ENCODE peak calls at places on chromosomes 11 and 22, in ten cellular contexts. P is glutamatergic neuron; D is CD4-positive, alpha-beta T cell; M is hepatocyte; X is spleen; K is testis; L is CD8-positive, alpha-beta T cell; W is brain microvascular endothelial cell; H is right atrium auricular region; C is psoas muscle. T is an unnamed sample.

GRCh38 chr11:86460461-86461404 is 86.0 kb downstream of the CCDC81 start:
- DNase-seq in D (no peak), C (no peak), W (peak), P (no peak), K (no peak), M (no peak), L (no peak), X (no peak), H (no peak), T (peak)

GRCh38 chr22:23033116-23033905 is 37.0 kb upstream of the GNAZ start:
- DNase-seq in X (no peak), D (no peak), P (no peak), H (no peak), L (no peak), K (no peak), W (no peak), C (no peak), M (no peak), T (no peak)

GRCh38 chr22:42164901-42165300 is 34.3 kb upstream of the CYP2D6 start:
- DNase-seq in H (no peak), D (no peak), P (no peak), W (no peak), X (no peak), M (no peak), L (no peak), C (no peak), K (no peak), T (no peak)

GRCh38 chr22:24066260-24066659 is 55.2 kb downstream of the CABIN1 start:
- DNase-seq in C (no peak), K (no peak), X (no peak), H (no peak), D (no peak), P (no peak), M (no peak), W (no peak), L (no peak), T (no peak)

GRCh38 chr11:123775274-123775673 is 21.0 kb upstream of the OR6X1 start:
- DNase-seq in H (no peak), P (no peak), C (no peak), X (no peak), K (no peak), D (no peak), M (no peak), W (no peak), L (no peak), T (no peak)

GRCh38 chr11:30990625-30991348 is 378.8 kb downstream of the DCDC1 start:
- DNase-seq in H (no peak), L (no peak), P (no peak), W (no peak), D (no peak), C (no peak), M (no peak), K (no peak), X (no peak), T (no peak)

GRCh38 chr11:18578975-18579598 is 9.4 kb downstream of the UEVLD start:
- DNase-seq in L (no peak), M (peak), K (no peak), H (no peak), C (no peak), P (no peak), W (no peak), D (no peak), X (no peak), T (peak)

GRCh38 chr11:93689166-93689734 is 27.8 kb downstream of the CEP295 start:
- DNase-seq in L (no peak), W (no peak), K (no peak), X (no peak), H (no peak), P (no peak), C (no peak), M (no peak), D (no peak), T (no peak)

GRCh38 chr11:100445231-100445735 is 241.8 kb upstream of the ARHGAP42 start:
- DNase-seq in M (no peak), X (no peak), P (no peak), H (no peak), W (peak), K (peak), D (no peak), C (no peak), L (no peak), T (no peak)

GRCh38 chr11:3950996-3951662 is 95.7 kb downstream of the STIM1 start:
- DNase-seq in W (peak), L (no peak), M (peak), D (no peak), X (no peak), P (no peak), K (no peak), C (no peak), H (no peak), T (no peak)

GRCh38 chr11:105202844-105203548 is 63.4 kb upstream of the CARD18 start:
- DNase-seq in M (peak), W (no peak), D (no peak), C (no peak), X (no peak), K (no peak), H (no peak), L (no peak), P (no peak), T (no peak)

GRCh38 chr11:12418019-12418611 is 40.7 kb downstream of the PARVA start:
- DNase-seq in K (no peak), P (no peak), X (no peak), C (no peak), H (no peak), L (no peak), D (no peak), M (no peak), W (peak), T (no peak)

GRCh38 chr11:70860855-70861254 is 391.5 kb downstream of the SHANK2 start:
- DNase-seq in D (no peak), L (no peak), W (no peak), C (no peak), H (no peak), K (no peak), M (no peak), X (no peak), P (no peak), T (no peak)

GRCh38 chr11:65378208-65378927 is 4.1 kb downstream of the SLC25A45 start:
- DNase-seq in K (no peak), P (no peak), H (no peak), C (no peak), M (peak), X (no peak), D (no peak), W (no peak), L (no peak), T (no peak)

GRCh38 chr11:92978226-92979111 is 9.0 kb downstream of the MTNR1B start:
- DNase-seq in M (peak), K (no peak), P (no peak), D (no peak), C (no peak), X (no peak), W (no peak), H (no peak), L (no peak), T (no peak)

GRCh38 chr22:46835288-46835687 is 72.8 kb downstream of the TBC1D22A start:
- DNase-seq in X (no peak), K (no peak), P (no peak), M (no peak), W (no peak), D (no peak), C (no peak), L (no peak), H (no peak), T (no peak)

GRCh38 chr22:46830001-46830715 is 67.7 kb downstream of the TBC1D22A start:
- DNase-seq in P (no peak), L (no peak), K (peak), M (peak), H (peak), X (peak), D (no peak), W (peak), C (peak), T (no peak)

GRCh38 chr22:46830841-46831240 is 68.4 kb downstream of the TBC1D22A start:
- DNase-seq in W (peak), P (no peak), M (no peak), H (no peak), D (no peak), L (no peak), X (no peak), K (no peak), C (no peak), T (no peak)

GRCh38 chr22:46835693-46836092 is 73.2 kb downstream of the TBC1D22A start:
- DNase-seq in D (no peak), C (no peak), P (no peak), X (no peak), H (no peak), L (no peak), K (no peak), M (no peak), W (no peak), T (no peak)

DNA sequence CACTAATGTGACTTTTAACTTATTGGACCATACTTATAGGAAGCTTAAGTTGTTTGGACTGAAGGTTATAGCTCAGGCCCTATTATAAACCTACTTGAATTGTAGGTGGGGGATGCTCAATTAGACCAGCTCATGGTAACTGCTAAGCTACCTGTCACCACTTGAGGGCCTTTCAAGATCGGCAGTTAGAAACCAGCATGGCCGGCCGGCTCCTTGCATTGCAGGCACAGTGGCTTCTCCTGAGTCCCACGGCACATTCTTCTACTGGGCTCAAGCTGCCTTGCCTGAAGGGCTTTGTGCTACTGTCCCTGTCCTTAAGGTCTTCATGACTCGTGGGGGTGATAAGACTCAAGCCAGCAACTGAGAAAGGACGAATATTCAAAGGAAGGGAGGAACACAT is 70.8 kb downstream of the TBC1D22A start:
- DNase-seq in H (no peak), X (no peak), L (no peak), M (peak), W (peak), K (no peak), D (no peak), P (no peak), C (no peak), T (no peak)
- TF ChIP-seq CTCF in H (peak), X (no peak), L (no peak), M (peak), W (peak), K (no peak), D (no peak), P (no peak), C (no peak), T (peak)

GRCh38 chr11:128803440-128803839 is 63.7 kb downstream of the KCNJ1 start:
- DNase-seq in H (no peak), C (no peak), D (no peak), W (no peak), K (no peak), X (no peak), L (no peak), P (no peak), M (no peak), T (no peak)

GRCh38 chr11:128800871-128801417 is 66.2 kb downstream of the KCNJ1 start:
- DNase-seq in L (no peak), D (no peak), H (no peak), W (no peak), P (no peak), X (no peak), C (no peak), K (no peak), M (no peak), T (no peak)

GRCh38 chr11:128806496-128807261 is 60.4 kb downstream of the KCNJ1 start:
- DNase-seq in D (no peak), X (no peak), W (no peak), M (no peak), P (no peak), C (no peak), H (no peak), K (no peak), L (no peak), T (no peak)

GRCh38 chr11:128804481-128804880 is 62.6 kb downstream of the KCNJ1 start:
- DNase-seq in X (no peak), D (no peak), C (no peak), W (peak), L (no peak), P (no peak), K (no peak), M (no peak), H (no peak), T (no peak)

DNA sequence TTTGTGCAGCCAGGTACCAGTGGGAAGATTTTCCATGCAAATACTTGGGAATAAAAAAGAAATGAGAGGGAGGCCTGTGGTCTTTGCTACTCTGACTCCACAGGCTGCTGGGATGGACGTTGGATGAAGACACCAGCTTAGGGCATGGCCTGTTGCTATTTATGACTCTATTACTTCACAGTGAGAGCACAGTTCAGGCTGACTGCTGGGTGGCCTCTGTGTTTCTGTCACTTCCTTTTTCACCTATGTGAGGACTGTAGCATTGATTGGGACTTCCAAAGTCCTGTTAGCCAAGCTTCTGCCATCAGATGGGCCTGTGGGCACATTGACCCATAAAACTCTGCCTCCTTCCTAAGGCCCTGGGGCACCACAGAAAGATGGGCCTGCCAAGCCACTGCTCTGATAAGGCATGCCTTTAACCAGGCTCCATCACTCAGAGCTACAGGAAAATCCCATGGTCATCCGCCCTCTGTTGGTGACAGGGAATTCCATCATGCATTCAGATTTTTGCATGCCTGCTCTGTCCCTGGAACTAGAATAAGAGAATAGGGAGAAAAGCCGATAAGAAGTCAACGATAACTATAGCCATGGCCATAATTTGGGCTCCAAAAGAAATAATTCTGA is 64.6 kb downstream of the KCNJ1 start:
- DNase-seq in L (no peak), C (no peak), X (no peak), K (no peak), P (peak), H (no peak), W (peak), M (peak), D (no peak), T (no peak)
- TF ChIP-seq CTCF in L (no peak), C (peak), X (peak), K (no peak), P (peak), H (peak), W (peak), M (peak), D (no peak), T (peak)

GRCh38 chr22:50032941-50033601 is 20.5 kb upstream of the IL17REL start:
- DNase-seq in W (no peak), X (peak), M (no peak), H (no peak), D (no peak), C (no peak), P (no peak), L (no peak), K (no peak), T (no peak)

GRCh38 chr22:50032109-50032871 is 19.7 kb upstream of the IL17REL start:
- DNase-seq in L (no peak), M (no peak), K (no peak), X (peak), H (no peak), W (no peak), D (no peak), P (no peak), C (no peak), T (no peak)

GRCh38 chr22:50031189-50032091 is 18.9 kb upstream of the IL17REL start:
- DNase-seq in M (peak), X (peak), L (no peak), D (no peak), W (no peak), H (no peak), P (no peak), K (no peak), C (peak), T (peak)

GRCh38 chr22:50027639-50028537 is 15.3 kb upstream of the IL17REL start:
- DNase-seq in D (peak), X (peak), W (no peak), H (no peak), C (no peak), M (peak), L (no peak), P (no peak), K (no peak), T (peak)

GRCh38 chr22:50030315-50031188 is 18.0 kb upstream of the IL17REL start:
- DNase-seq in K (peak), W (peak), P (peak), L (peak), M (peak), X (peak), H (peak), D (peak), C (peak), T (peak)
- TF ChIP-seq CTCF in K (peak), W (peak), P (peak), L (peak), M (peak), X (peak), H (peak), D (peak), C (peak), T (peak)

GRCh38 chr11:76695767-76696166 is 25.2 kb upstream of the LRRC32 start:
- DNase-seq in H (no peak), L (no peak), K (no peak), X (no peak), C (no peak), W (no peak), P (no peak), D (no peak), M (no peak), T (no peak)

GRCh38 chr11:76696756-76697155 is 26.2 kb upstream of the LRRC32 start:
- DNase-seq in K (no peak), P (no peak), D (no peak), C (no peak), M (no peak), W (no peak), X (no peak), H (no peak), L (no peak), T (no peak)

GRCh38 chr11:76699461-76700091 is 29.0 kb upstream of the LRRC32 start:
- DNase-seq in W (no peak), K (no peak), M (no peak), L (no peak), P (no peak), C (no peak), H (no peak), X (no peak), D (no peak), T (no peak)

GRCh38 chr11:76700177-76701100 is 29.9 kb upstream of the LRRC32 start:
- DNase-seq in C (peak), M (peak), H (no peak), X (peak), K (no peak), D (no peak), P (no peak), W (peak), L (no peak), T (no peak)

GRCh38 chr11:76698321-76699043 is 27.9 kb upstream of the LRRC32 start:
- DNase-seq in W (no peak), X (no peak), P (no peak), H (no peak), L (no peak), D (no peak), C (no peak), M (no peak), K (no peak), T (no peak)
- TF ChIP-seq CTCF in W (peak), X (no peak), P (peak), H (no peak), L (no peak), D (no peak), C (no peak), M (peak), K (no peak), T (peak)

GRCh38 chr11:45446426-45446825 is 160.3 kb upstream of the SYT13 start:
- DNase-seq in W (no peak), M (no peak), H (no peak), L (no peak), X (no peak), P (no peak), C (no peak), K (no peak), D (no peak), T (no peak)
- TF ChIP-seq CTCF in W (no peak), M (no peak), H (no peak), L (no peak), X (no peak), P (no peak), C (no peak), K (no peak), D (no peak), T (no peak)

GRCh38 chr22:45527456-45527855 is 24.8 kb downstream of the FBLN1 start:
- DNase-seq in W (no peak), D (no peak), K (no peak), M (no peak), H (no peak), L (no peak), X (no peak), C (no peak), P (no peak), T (no peak)
- TF ChIP-seq CTCF in W (no peak), D (no peak), K (no peak), M (no peak), H (no peak), L (no peak), X (no peak), C (no peak), P (no peak), T (no peak)

GRCh38 chr11:116117326-116118137 is 613.3 kb upstream of the CADM1 start:
- DNase-seq in M (no peak), C (no peak), P (no peak), H (peak), W (no peak), K (no peak), D (no peak), X (peak), L (no peak), T (peak)

GRCh38 chr11:116114198-116114651 is 610.0 kb upstream of the CADM1 start:
- DNase-seq in W (no peak), C (no peak), H (no peak), X (no peak), K (no peak), D (no peak), P (no peak), L (no peak), M (no peak), T (peak)

GRCh38 chr11:116115801-116116200 is 611.6 kb upstream of the CADM1 start:
- DNase-seq in H (no peak), D (no peak), C (no peak), W (no peak), K (no peak), L (no peak), X (no peak), M (no peak), P (no peak), T (no peak)

GRCh38 chr11:116119158-116119557 is 614.9 kb upstream of the CADM1 start:
- DNase-seq in H (no peak), M (no peak), C (no peak), K (no peak), P (no peak), D (no peak), W (no peak), X (no peak), L (no peak), T (peak)

DNA sequence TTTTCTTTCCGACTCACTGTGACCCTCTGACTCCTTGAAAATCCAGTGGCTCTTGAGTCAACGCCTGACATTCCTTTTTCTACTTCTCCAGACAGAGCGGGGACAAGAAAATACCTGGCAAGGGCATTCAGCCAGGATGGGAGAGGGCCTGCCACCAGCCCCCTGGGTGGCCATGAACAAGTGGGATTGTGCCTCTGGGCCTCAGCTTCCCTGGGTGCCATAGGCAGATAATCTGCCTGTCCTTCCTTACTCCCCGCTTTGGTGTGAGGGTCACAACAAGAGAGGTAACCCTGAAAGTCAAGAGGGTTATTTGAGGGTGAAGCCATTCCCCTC is 613.9 kb upstream of the CADM1 start:
- DNase-seq in P (no peak), W (no peak), H (no peak), L (no peak), X (peak), M (no peak), D (no peak), K (no peak), C (no peak), T (peak)
- TF ChIP-seq CTCF in P (no peak), W (no peak), H (no peak), L (no peak), X (no peak), M (no peak), D (no peak), K (no peak), C (no peak), T (no peak)

T was measured in osteocyte.